ENCODE peak calls at places on chromosomes 7 and 10, in five cellular contexts. A is psoas muscle; O is stimulated activated CD8-positive, alpha-beta memory T cell treated with anti-CD3 and anti-CD28 coated beads, Interleukin-7, amount 100 ng/mL, for 1 hour; F is HS-27A; K is left ventricle myocardium inferior. E is an unnamed sample.

GRCh38 chr10:93369588-93370164 is 112.5 kb downstream of the MYOF start:
- DNase-seq in F (no peak), K (no peak), A (no peak), O (no peak), E (no peak)

GRCh38 chr7:30682131-30683083 is at the start of gene CRHR2:
- DNase-seq in A (no peak), K (peak; percentile 26), O (no peak), F (no peak), E (peak; percentile 42)

GRCh38 chr10:62817120-62817762 is 1.1 kb upstream of the EGR2 start:
- DNase-seq in F (no peak), A (peak; percentile 70), O (peak; percentile 40), K (peak; percentile 51), E (peak; percentile 66)

GRCh38 chr7:2539031-2540028 is 16.0 kb downstream of the BRAT1 start:
- DNase-seq in F (no peak), A (peak; percentile 44), O (no peak), K (no peak), E (peak; percentile 5)

GRCh38 chr7:34354906-34355305 is 303.1 kb upstream of the NPSR1 start:
- DNase-seq in A (no peak), F (no peak), K (no peak), O (no peak), E (no peak)

GRCh38 chr10:116385994-116386809 is 41.4 kb upstream of the PNLIPRP3 start:
- DNase-seq in K (no peak), F (peak; percentile 30), A (no peak), O (no peak), E (no peak)

GRCh38 chr10:80921032-80921431 is 383.3 kb downstream of the SH2D4B start:
- DNase-seq in F (no peak), O (no peak), A (no peak), K (no peak), E (no peak)

GRCh38 chr10:35639651-35640311 is 2.3 kb downstream of the FZD8 start:
- DNase-seq in F (no peak), O (no peak), A (peak; percentile 61), K (peak; percentile 19), E (peak; percentile 43)

GRCh38 chr7:78620931-78621330 is 822.4 kb downstream of the PHTF2 start:
- DNase-seq in O (no peak), K (no peak), A (no peak), F (no peak), E (no peak)

GRCh38 chr7:87475359-87476178 is at the start of gene ABCB4:
- DNase-seq in O (no peak), K (peak; percentile 15), F (no peak), A (peak; percentile 63), E (peak; percentile 31)

GRCh38 chr7:129997285-129997684 is 44.5 kb upstream of the UBE2H start:
- DNase-seq in K (no peak), F (no peak), A (no peak), O (no peak), E (no peak)

GRCh38 chr10:25666276-25666675 is 267.8 kb upstream of the MYO3A start:
- DNase-seq in K (no peak), F (no peak), A (no peak), O (no peak), E (no peak)

GRCh38 chr10:95569368-95569767 is 8.2 kb upstream of the SORBS1 start:
- DNase-seq in O (no peak), F (no peak), A (no peak), K (no peak), E (no peak)

GRCh38 chr7:102184303-102184702 is 102.4 kb upstream of the SH2B2 start:
- DNase-seq in O (no peak), K (no peak), A (no peak), F (no peak), E (no peak)

GRCh38 chr10:6162589-6163356 is 40.0 kb upstream of the PFKFB3 start:
- DNase-seq in F (no peak), A (no peak), O (no peak), K (no peak), E (no peak)

GRCh38 chr10:104340099-104340594 is 1.9 kb upstream of the ITPRIP start:
- DNase-seq in F (no peak), A (no peak), O (no peak), K (no peak), E (no peak)

GRCh38 chr7:117072620-117073118 is 119.4 kb downstream of the ST7 start:
- DNase-seq in O (no peak), K (peak; percentile 44), A (peak; percentile 74), F (no peak), E (peak; percentile 81)

GRCh38 chr10:31708513-31708912 is 220.1 kb downstream of the ARHGAP12 start:
- DNase-seq in F (no peak), K (no peak), A (peak; percentile 56), O (no peak), E (no peak)

GRCh38 chr10:86918022-86918471 is 39.4 kb downstream of the MMRN2 start:
- DNase-seq in K (no peak), A (no peak), O (no peak), F (no peak), E (no peak)

GRCh38 chr10:17747883-17748550 is 4.0 kb upstream of the TMEM236 start:
- DNase-seq in K (no peak), A (no peak), F (no peak), O (no peak), E (no peak)